ENCODE peak calls at places on chromosome 22, in six cellular contexts. H, X, M, R, J and F are unnamed samples. For H3K27me3, the result is how much of the 10 kb centered on the place peaks cover.

GRCh38 chr22:42347281-42347824 is 76.9 kb upstream of the TCF20 start:
- DNase-seq in H (no peak), J (peak), M (no peak), X (no peak), R (no peak), F (no peak)

GRCh38 chr22:48394787-48395620 is 1432.7 kb downstream of the BRD1 start:
- DNase-seq in X (no peak), H (no peak), J (no peak), M (no peak), R (no peak), F (no peak)

GRCh38 chr22:30214703-30215405 is 31.7 kb downstream of the LIF start:
- DNase-seq in J (peak), H (no peak), M (no peak), R (no peak), X (no peak), F (no peak)

GRCh38 chr22:30636226-30637077 is 871 bp downstream of the SLC35E4 start:
- DNase-seq in M (no peak), R (peak), H (peak), X (no peak), J (no peak), F (no peak)

GRCh38 chr22:19291218-19291579 is 320 bp downstream of the CLTCL1 start:
- DNase-seq in J (peak), R (no peak), M (no peak), H (peak), X (peak), F (peak)

GRCh38 chr22:31692186-31692886 is 30.3 kb upstream of the PISD start:
- DNase-seq in R (no peak), J (no peak), M (peak), H (no peak), X (no peak), F (peak)

GRCh38 chr22:29733362-29734322 is 13.8 kb downstream of the CABP7 start:
- DNase-seq in H (peak), J (no peak), R (peak), M (no peak), X (no peak), F (no peak)

GRCh38 chr22:16970446-16970845 is 37.6 kb downstream of the GAB4 start:
- DNase-seq in J (peak), M (no peak), R (no peak), H (no peak), X (no peak), F (no peak)

GRCh38 chr22:20429254-20430100 is 8.1 kb downstream of the SCARF2 start:
- DNase-seq in J (peak), H (peak), R (no peak), X (no peak), M (no peak), F (peak)
- H3K4me3 ChIP-seq in J (peak), H (peak), R (peak), X (no peak), M (peak), F (peak)

GRCh38 chr22:23579280-23579679 is 810 bp downstream of the IGLL1 start:
- DNase-seq in J (peak), H (no peak), X (no peak), R (no peak), M (no peak), F (no peak)
- H3K27me3 ChIP-seq in J (under half), H (under half), X (under half), R (under half), M (under half), F (under half)

DNA sequence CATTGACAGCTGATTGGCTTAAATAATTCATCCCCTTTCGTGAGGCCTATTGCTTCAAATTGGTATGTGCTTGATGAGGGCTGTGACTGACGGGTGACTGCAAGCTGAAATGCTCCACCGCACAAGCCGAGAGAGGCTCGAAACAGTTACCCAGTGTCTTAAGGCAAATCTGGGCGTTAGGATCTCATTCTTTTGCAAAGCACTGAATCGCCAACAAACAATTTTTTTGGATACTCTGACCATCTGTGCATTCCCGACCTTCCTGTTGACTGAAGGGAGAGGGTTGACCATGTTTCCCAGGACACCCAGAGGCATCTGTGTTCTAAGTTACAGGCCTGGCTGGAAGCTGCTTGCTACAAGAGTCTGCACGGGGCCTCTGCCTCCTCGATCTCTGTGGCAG is 32.2 kb downstream of the CACNG2 start:
- DNase-seq in R (no peak), H (no peak), M (no peak), J (no peak), X (no peak), F (no peak)
- TF ChIP-seq CTCF in R (no peak), H (no peak), M (no peak), J (no peak), X (no peak), F (no peak)

DNA sequence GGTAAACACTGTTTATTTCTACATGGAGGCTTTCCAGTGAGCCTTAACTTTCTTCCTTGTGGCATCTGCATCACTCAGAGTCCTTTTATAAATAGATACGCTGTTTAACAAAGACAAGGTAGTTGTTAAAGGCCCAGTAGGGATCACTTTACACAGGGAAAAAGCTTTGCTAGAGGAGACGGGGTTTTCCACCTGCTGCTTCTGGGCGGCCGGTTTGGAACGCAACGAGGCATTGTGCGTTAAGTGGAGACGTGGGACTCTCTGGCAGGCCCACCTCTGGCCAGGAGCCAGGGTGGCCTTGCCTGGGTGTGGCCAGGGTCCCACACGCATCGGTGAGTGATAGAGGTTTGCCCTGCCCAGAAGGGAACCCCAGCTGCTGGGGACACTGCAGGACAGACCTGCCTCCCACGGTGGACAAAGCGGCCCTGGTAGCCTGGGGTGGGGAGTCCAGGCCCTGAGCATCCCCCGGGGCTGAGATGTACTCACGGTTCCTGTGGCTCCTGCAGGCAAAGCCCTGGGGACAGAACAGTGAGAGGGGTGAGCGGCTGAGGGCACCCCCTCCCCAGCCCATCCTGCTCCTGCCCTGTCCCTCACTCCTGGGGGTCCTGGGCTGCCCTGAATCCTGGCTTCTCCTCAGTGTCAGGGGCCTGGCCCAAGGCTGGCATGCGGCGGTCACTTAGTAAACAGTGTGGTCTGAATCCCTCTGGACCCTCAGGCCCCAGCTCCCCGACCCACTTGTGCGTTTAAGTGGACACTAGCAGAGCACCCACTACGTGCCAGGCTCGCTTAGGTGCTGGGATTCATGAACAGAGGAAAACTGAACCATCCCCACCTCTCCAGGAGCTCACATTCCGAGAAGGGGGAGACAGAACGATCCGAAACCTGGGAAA is 4.2 kb downstream of the IL17REL start:
- DNase-seq in X (no peak), J (no peak), R (no peak), H (peak), M (no peak), F (no peak)
- H3K4me3 ChIP-seq in X (no peak), J (no peak), R (no peak), H (no peak), M (no peak), F (no peak)

GRCh38 chr22:46761017-46761416 is 1.4 kb upstream of the TBC1D22A start:
- DNase-seq in M (no peak), H (no peak), X (no peak), J (no peak), R (no peak), F (no peak)
- H3K27me3 ChIP-seq in M (under half), H (under half), X (under half), J (under half), R (under half), F (under half)

GRCh38 chr22:44120314-44120704 is 60.4 kb upstream of the PARVG start:
- DNase-seq in J (no peak), X (no peak), R (no peak), H (no peak), M (no peak), F (no peak)

GRCh38 chr22:44119669-44120313 is 60.9 kb upstream of the PARVG start:
- DNase-seq in H (no peak), J (no peak), X (no peak), R (no peak), M (no peak), F (no peak)

GRCh38 chr22:44116755-44117684 is 63.7 kb upstream of the PARVG start:
- DNase-seq in M (no peak), J (peak), X (peak), R (no peak), H (peak), F (no peak)

GRCh38 chr22:44116331-44116730 is 64.4 kb upstream of the PARVG start:
- DNase-seq in M (no peak), J (no peak), H (no peak), X (no peak), R (no peak), F (no peak)

GRCh38 chr22:44118645-44119315 is 61.9 kb upstream of the PARVG start:
- DNase-seq in X (no peak), M (no peak), J (no peak), H (no peak), R (no peak), F (no peak)
- TF ChIP-seq CTCF in X (no peak), M (no peak), J (no peak), H (no peak), R (no peak), F (no peak)